ENCODE peak calls at places on chromosomes 7 and 10, in seven cellular contexts. One of them, this sample, is unnamed. For H3K4me1, the result is how much of the 10 kb centered on the place peaks cover.

GRCh38 chr10:3995302-3996210 is 210.5 kb upstream of the KLF6 start:
- DNase-seq in tibial artery: no peak
- DNase-seq in A549: no peak
- DNase-seq in NT2/D1: no peak
- DNase-seq in psoas muscle: no peak
- DNase-seq in esophagus muscularis mucosa: peak
- DNase-seq in naive thymus-derived CD4-positive, alpha-beta T cell: no peak
- DNase-seq in this sample: no peak

GRCh38 chr10:95388072-95388471 is 97.3 kb upstream of the PDLIM1 start:
- DNase-seq in tibial artery: peak
- DNase-seq in A549: no peak
- DNase-seq in NT2/D1: no peak
- DNase-seq in psoas muscle: no peak
- DNase-seq in esophagus muscularis mucosa: no peak
- DNase-seq in naive thymus-derived CD4-positive, alpha-beta T cell: no peak
- DNase-seq in this sample: no peak

GRCh38 chr7:132475669-132476116 is 100.6 kb downstream of the PLXNA4 start:
- DNase-seq in tibial artery: no peak
- DNase-seq in A549: no peak
- DNase-seq in NT2/D1: peak
- DNase-seq in psoas muscle: no peak
- DNase-seq in esophagus muscularis mucosa: no peak
- DNase-seq in naive thymus-derived CD4-positive, alpha-beta T cell: no peak
- DNase-seq in this sample: no peak

GRCh38 chr10:35641430-35642015 is 573 bp downstream of the FZD8 start:
- DNase-seq in tibial artery: no peak
- DNase-seq in A549: peak
- DNase-seq in NT2/D1: no peak
- DNase-seq in psoas muscle: no peak
- DNase-seq in esophagus muscularis mucosa: no peak
- DNase-seq in naive thymus-derived CD4-positive, alpha-beta T cell: no peak
- DNase-seq in this sample: peak

GRCh38 chr7:139647812-139648616 is 124.5 kb downstream of the CLEC2L start:
- DNase-seq in tibial artery: no peak
- DNase-seq in A549: no peak
- DNase-seq in NT2/D1: no peak
- DNase-seq in psoas muscle: no peak
- DNase-seq in esophagus muscularis mucosa: no peak
- DNase-seq in naive thymus-derived CD4-positive, alpha-beta T cell: no peak
- DNase-seq in this sample: no peak

GRCh38 chr10:36187382-36188042 is 545.4 kb upstream of the FZD8 start:
- DNase-seq in tibial artery: no peak
- DNase-seq in A549: no peak
- DNase-seq in NT2/D1: no peak
- DNase-seq in psoas muscle: no peak
- DNase-seq in esophagus muscularis mucosa: no peak
- DNase-seq in naive thymus-derived CD4-positive, alpha-beta T cell: no peak
- DNase-seq in this sample: no peak

GRCh38 chr10:73838827-73839226 is 27.4 kb upstream of the NDST2 start:
- DNase-seq in tibial artery: no peak
- DNase-seq in A549: no peak
- DNase-seq in NT2/D1: no peak
- DNase-seq in psoas muscle: no peak
- DNase-seq in esophagus muscularis mucosa: no peak
- DNase-seq in naive thymus-derived CD4-positive, alpha-beta T cell: no peak
- DNase-seq in this sample: no peak

GRCh38 chr7:40780431-40780830 is 645.6 kb downstream of the SUGCT start:
- DNase-seq in tibial artery: no peak
- DNase-seq in A549: no peak
- DNase-seq in NT2/D1: no peak
- DNase-seq in psoas muscle: no peak
- DNase-seq in esophagus muscularis mucosa: no peak
- DNase-seq in naive thymus-derived CD4-positive, alpha-beta T cell: no peak
- DNase-seq in this sample: no peak

GRCh38 chr7:1449501-1449900 is 9.8 kb downstream of the MICALL2 start:
- DNase-seq in tibial artery: no peak
- DNase-seq in A549: no peak
- DNase-seq in NT2/D1: no peak
- DNase-seq in psoas muscle: no peak
- DNase-seq in esophagus muscularis mucosa: no peak
- DNase-seq in naive thymus-derived CD4-positive, alpha-beta T cell: no peak
- DNase-seq in this sample: no peak

GRCh38 chr7:1447551-1448244 is 11.6 kb downstream of the MICALL2 start:
- DNase-seq in tibial artery: no peak
- DNase-seq in A549: no peak
- DNase-seq in NT2/D1: no peak
- DNase-seq in psoas muscle: no peak
- DNase-seq in esophagus muscularis mucosa: no peak
- DNase-seq in naive thymus-derived CD4-positive, alpha-beta T cell: no peak
- DNase-seq in this sample: no peak

GRCh38 chr7:1449951-1450350 is 9.3 kb downstream of the MICALL2 start:
- DNase-seq in tibial artery: no peak
- DNase-seq in A549: no peak
- DNase-seq in NT2/D1: no peak
- DNase-seq in psoas muscle: no peak
- DNase-seq in esophagus muscularis mucosa: no peak
- DNase-seq in naive thymus-derived CD4-positive, alpha-beta T cell: no peak
- DNase-seq in this sample: no peak

GRCh38 chr7:1450431-1450830 is 8.8 kb downstream of the MICALL2 start:
- DNase-seq in tibial artery: no peak
- DNase-seq in A549: no peak
- DNase-seq in NT2/D1: no peak
- DNase-seq in psoas muscle: no peak
- DNase-seq in esophagus muscularis mucosa: no peak
- DNase-seq in naive thymus-derived CD4-positive, alpha-beta T cell: no peak
- DNase-seq in this sample: no peak

DNA sequence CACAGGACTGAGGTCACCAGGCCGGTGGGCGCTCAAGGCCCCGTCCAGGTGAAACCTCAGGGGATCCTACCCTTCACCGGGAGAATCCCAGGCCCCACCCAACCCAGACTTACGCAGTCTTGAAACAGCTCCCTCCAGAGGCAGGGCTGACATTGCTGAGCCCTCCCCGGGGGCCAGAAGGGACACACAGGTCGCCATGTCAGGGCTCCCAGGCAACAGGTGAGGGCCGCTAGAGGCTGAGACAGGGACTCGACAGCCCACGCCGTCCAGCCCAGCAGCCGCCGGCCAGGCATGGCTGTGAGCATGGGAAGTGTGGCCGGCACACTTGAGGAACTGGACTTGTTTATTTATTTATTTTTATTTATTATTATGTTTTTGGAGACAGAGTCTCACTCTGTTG is 10.3 kb downstream of the MICALL2 start:
- DNase-seq in tibial artery: no peak
- DNase-seq in A549: no peak
- DNase-seq in NT2/D1: no peak
- DNase-seq in psoas muscle: no peak
- DNase-seq in esophagus muscularis mucosa: no peak
- DNase-seq in naive thymus-derived CD4-positive, alpha-beta T cell: no peak
- DNase-seq in this sample: no peak
- H3K4me1 ChIP-seq in tibial artery: under half
- H3K4me1 ChIP-seq in A549: under half
- H3K4me1 ChIP-seq in NT2/D1: under half
- H3K4me1 ChIP-seq in psoas muscle: under half
- H3K4me1 ChIP-seq in esophagus muscularis mucosa: half or more
- H3K4me1 ChIP-seq in naive thymus-derived CD4-positive, alpha-beta T cell: under half
- H3K4me1 ChIP-seq in this sample: under half

GRCh38 chr7:16106869-16107268 is 314.5 kb downstream of the CRPPA start:
- DNase-seq in tibial artery: no peak
- DNase-seq in A549: no peak
- DNase-seq in NT2/D1: no peak
- DNase-seq in psoas muscle: no peak
- DNase-seq in esophagus muscularis mucosa: no peak
- DNase-seq in naive thymus-derived CD4-positive, alpha-beta T cell: no peak
- DNase-seq in this sample: no peak

DNA sequence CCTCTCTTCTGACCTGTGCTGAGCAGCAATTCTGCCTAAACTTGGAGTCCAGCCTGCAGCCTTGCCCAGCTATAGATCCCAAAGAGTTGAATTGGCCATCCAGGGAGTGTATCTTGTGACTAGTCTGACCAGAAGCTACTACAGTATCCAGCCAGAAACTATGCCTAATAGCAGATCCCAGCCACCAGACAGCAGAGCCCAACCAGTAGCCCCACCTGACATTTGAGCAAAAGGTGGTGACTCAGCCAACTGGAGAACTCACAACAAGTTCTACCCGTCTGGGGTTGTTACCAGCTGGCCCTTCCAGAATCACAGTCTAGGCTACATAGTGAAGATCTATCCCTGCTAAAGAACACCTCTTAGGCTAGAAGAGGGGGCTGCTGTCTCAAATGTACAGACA is 315.0 kb downstream of the CRPPA start:
- DNase-seq in tibial artery: no peak
- DNase-seq in A549: no peak
- DNase-seq in NT2/D1: no peak
- DNase-seq in psoas muscle: no peak
- DNase-seq in esophagus muscularis mucosa: no peak
- DNase-seq in naive thymus-derived CD4-positive, alpha-beta T cell: no peak
- DNase-seq in this sample: no peak
- H3K4me3 ChIP-seq in tibial artery: no peak
- H3K4me3 ChIP-seq in A549: no peak
- H3K4me3 ChIP-seq in NT2/D1: no peak
- H3K4me3 ChIP-seq in psoas muscle: no peak
- H3K4me3 ChIP-seq in esophagus muscularis mucosa: no peak
- H3K4me3 ChIP-seq in naive thymus-derived CD4-positive, alpha-beta T cell: no peak
- H3K4me3 ChIP-seq in this sample: no peak

GRCh38 chr7:55189447-55189760 is 170.6 kb downstream of the EGFR start:
- DNase-seq in tibial artery: no peak
- DNase-seq in A549: no peak
- DNase-seq in NT2/D1: no peak
- DNase-seq in psoas muscle: no peak
- DNase-seq in esophagus muscularis mucosa: no peak
- DNase-seq in naive thymus-derived CD4-positive, alpha-beta T cell: no peak
- DNase-seq in this sample: no peak
- H3K4me1 ChIP-seq in tibial artery: under half
- H3K4me1 ChIP-seq in A549: half or more
- H3K4me1 ChIP-seq in NT2/D1: under half
- H3K4me1 ChIP-seq in psoas muscle: under half
- H3K4me1 ChIP-seq in esophagus muscularis mucosa: half or more
- H3K4me1 ChIP-seq in naive thymus-derived CD4-positive, alpha-beta T cell: under half
- H3K4me1 ChIP-seq in this sample: under half

DNA sequence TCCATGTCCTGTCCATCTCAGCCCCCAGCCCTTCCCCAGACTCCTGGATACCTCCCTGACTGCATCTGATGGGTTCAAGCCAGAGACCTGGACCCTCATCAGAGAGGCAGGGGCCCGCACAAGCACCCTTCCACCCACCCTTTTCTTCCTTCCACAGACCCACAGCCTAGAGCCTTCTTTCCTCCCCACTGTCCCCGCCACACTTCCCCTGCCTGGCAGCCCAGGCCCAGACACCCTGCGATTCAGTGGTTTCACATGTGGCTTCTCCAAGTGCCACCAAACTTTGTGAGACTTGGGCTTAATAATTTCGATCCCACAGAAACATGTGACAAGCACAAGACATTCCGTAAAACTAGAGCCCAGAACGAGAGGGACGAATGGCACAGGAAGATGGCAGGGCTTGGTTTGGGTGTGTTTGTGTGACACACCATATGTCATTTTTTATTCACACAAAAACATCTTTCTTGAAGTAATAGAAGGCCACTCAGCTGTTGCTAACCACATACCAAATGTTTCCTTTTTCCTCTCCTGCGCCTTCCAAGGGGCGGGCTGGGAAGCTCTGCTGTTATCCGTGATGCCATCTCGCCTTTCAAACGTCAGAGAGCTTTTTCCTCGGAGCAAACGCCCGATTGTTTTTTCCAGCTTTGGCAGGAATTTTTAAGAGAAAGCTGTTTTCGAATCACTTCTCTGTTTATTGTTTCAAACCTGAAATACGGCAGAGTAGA is 162.8 kb downstream of the GRK5 start:
- DNase-seq in tibial artery: peak
- DNase-seq in A549: no peak
- DNase-seq in NT2/D1: no peak
- DNase-seq in psoas muscle: peak
- DNase-seq in esophagus muscularis mucosa: no peak
- DNase-seq in naive thymus-derived CD4-positive, alpha-beta T cell: no peak
- DNase-seq in this sample: no peak
- H3K4me3 ChIP-seq in tibial artery: peak
- H3K4me3 ChIP-seq in A549: no peak
- H3K4me3 ChIP-seq in NT2/D1: no peak
- H3K4me3 ChIP-seq in psoas muscle: peak
- H3K4me3 ChIP-seq in esophagus muscularis mucosa: peak
- H3K4me3 ChIP-seq in naive thymus-derived CD4-positive, alpha-beta T cell: no peak
- H3K4me3 ChIP-seq in this sample: no peak

DNA sequence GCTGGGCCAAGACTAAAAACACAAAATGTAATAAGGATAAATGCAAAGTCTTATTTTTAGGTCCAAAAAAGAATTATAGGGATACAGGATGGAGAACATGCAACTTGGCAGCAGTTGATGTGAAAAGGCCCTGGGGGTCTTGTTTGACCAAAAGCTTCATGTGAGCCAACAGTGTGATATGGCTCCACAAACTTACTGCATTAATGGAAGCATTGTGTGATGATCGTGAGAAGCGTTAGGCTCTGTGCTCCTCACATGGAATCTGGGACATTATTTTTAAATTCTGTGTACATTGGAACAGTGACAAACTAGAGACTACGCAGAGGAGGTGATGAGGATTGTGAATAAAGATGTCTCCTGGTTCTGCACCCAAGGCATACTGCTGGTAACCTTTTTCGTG is 39.1 kb upstream of the CALD1 start:
- DNase-seq in tibial artery: no peak
- DNase-seq in A549: no peak
- DNase-seq in NT2/D1: no peak
- DNase-seq in psoas muscle: no peak
- DNase-seq in esophagus muscularis mucosa: no peak
- DNase-seq in naive thymus-derived CD4-positive, alpha-beta T cell: no peak
- DNase-seq in this sample: no peak
- H3K4me1 ChIP-seq in tibial artery: under half
- H3K4me1 ChIP-seq in A549: under half
- H3K4me1 ChIP-seq in NT2/D1: under half
- H3K4me1 ChIP-seq in psoas muscle: under half
- H3K4me1 ChIP-seq in esophagus muscularis mucosa: under half
- H3K4me1 ChIP-seq in naive thymus-derived CD4-positive, alpha-beta T cell: under half
- H3K4me1 ChIP-seq in this sample: under half

This sample was measured in HAP-1.